ENCODE peak calls at places on chromosomes 12 and 14, in four cellular contexts. K is K562, G is H1, L is HepG2. Q is an unnamed sample.

GRCh38 chr12:32559434-32559833 is 119.7 kb upstream of the DNM1L start:
- DNase-seq in K (no peak), G (no peak), L (no peak), Q (no peak)

GRCh38 chr12:3527181-3527580 is 36.2 kb downstream of the PRMT8 start:
- DNase-seq in K (no peak), G (no peak), L (no peak), Q (peak)

GRCh38 chr14:64953310-64953654 is 10.7 kb upstream of the GPX2 start:
- DNase-seq in K (no peak), G (no peak), L (no peak), Q (no peak)

GRCh38 chr12:99983721-99984258 is 946 bp downstream of the ANKS1B start:
- DNase-seq in K (no peak), G (no peak), L (no peak), Q (peak)

GRCh38 chr12:56257491-56258067 is 605 bp downstream of the ANKRD52 start:
- DNase-seq in K (peak), G (no peak), L (peak), Q (peak)

GRCh38 chr12:92326877-92327276 is 181.2 kb upstream of the BTG1 start:
- DNase-seq in K (no peak), G (no peak), L (no peak), Q (no peak)

GRCh38 chr14:21070083-21070609 is at the start of gene ARHGEF40:
- DNase-seq in K (peak), G (no peak), L (no peak), Q (peak)

GRCh38 chr14:88765130-88765529 is 27.6 kb downstream of the EML5 start:
- DNase-seq in K (no peak), G (peak), L (no peak), Q (no peak)

GRCh38 chr14:106417224-106418049 is 891.1 kb downstream of the TMEM121 start:
- DNase-seq in K (peak), G (peak), L (peak), Q (no peak)

GRCh38 chr14:45709541-45709940 is 456.5 kb upstream of the MIS18BP1 start:
- DNase-seq in K (no peak), G (no peak), L (no peak), Q (no peak)

GRCh38 chr12:48869191-48869590 is 3.5 kb upstream of the RND1 start:
- DNase-seq in K (no peak), G (no peak), L (no peak), Q (no peak)

GRCh38 chr12:102374190-102374589 is 106.2 kb downstream of the IGF1 start:
- DNase-seq in K (no peak), G (no peak), L (peak), Q (no peak)

GRCh38 chr12:77064891-77065360 is 443 bp downstream of the E2F7 start:
- DNase-seq in K (no peak), G (no peak), L (no peak), Q (no peak)

GRCh38 chr12:118357327-118358007 is 15.2 kb downstream of the TAOK3 start:
- DNase-seq in K (peak), G (no peak), L (no peak), Q (peak)

GRCh38 chr12:132479938-132480619 is 9.9 kb upstream of the FBRSL1 start:
- DNase-seq in K (no peak), G (no peak), L (no peak), Q (no peak)

GRCh38 chr14:86626530-86626929 is 1096.6 kb downstream of the FLRT2 start:
- DNase-seq in K (no peak), G (no peak), L (no peak), Q (no peak)

GRCh38 chr12:68565391-68565903 is 45.3 kb upstream of the RAP1B start:
- DNase-seq in K (no peak), G (no peak), L (no peak), Q (peak)

GRCh38 chr14:67680121-67680602 is 5.7 kb upstream of the VTI1B start:
- DNase-seq in K (peak), G (no peak), L (no peak), Q (peak)

GRCh38 chr14:55329999-55330710 is 58.9 kb downstream of the FBXO34 start:
- DNase-seq in K (no peak), G (no peak), L (no peak), Q (no peak)

GRCh38 chr12:39378346-39378745 is 64.6 kb downstream of the KIF21A start:
- DNase-seq in K (no peak), G (no peak), L (no peak), Q (no peak)

GRCh38 chr12:13843841-13844240 is 137.6 kb downstream of the GRIN2B start:
- DNase-seq in K (no peak), G (no peak), L (no peak), Q (no peak)

GRCh38 chr12:79773896-79774295 is 83.1 kb upstream of the PAWR start:
- DNase-seq in K (no peak), G (no peak), L (no peak), Q (no peak)

GRCh38 chr14:105294142-105294597 is 6.6 kb downstream of the BRF1 start:
- DNase-seq in K (no peak), G (no peak), L (no peak), Q (peak)

GRCh38 chr12:66962316-66962715 is 283.4 kb upstream of the GRIP1 start:
- DNase-seq in K (no peak), G (no peak), L (no peak), Q (no peak)

GRCh38 chr12:29455087-29455486 is 42.4 kb downstream of the OVCH1 start:
- DNase-seq in K (no peak), G (no peak), L (no peak), Q (no peak)

GRCh38 chr12:47219243-47219642 is 139.5 kb upstream of the AMIGO2 start:
- DNase-seq in K (no peak), G (no peak), L (no peak), Q (no peak)

GRCh38 chr12:11717533-11717961 is 68.1 kb downstream of the ETV6 start:
- DNase-seq in K (no peak), G (no peak), L (peak), Q (no peak)

GRCh38 chr14:22555573-22556011 is 33.4 kb downstream of the DAD1 start:
- DNase-seq in K (no peak), G (no peak), L (no peak), Q (no peak)

GRCh38 chr12:19482551-19483109 is 43.3 kb downstream of the AEBP2 start:
- DNase-seq in K (no peak), G (no peak), L (no peak), Q (no peak)

GRCh38 chr12:25725874-25726273 is 172.8 kb upstream of the LMNTD1 start:
- DNase-seq in K (no peak), G (no peak), L (no peak), Q (no peak)

GRCh38 chr12:118189761-118190181 is 53.8 kb downstream of the PEBP1 start:
- DNase-seq in K (no peak), G (no peak), L (no peak), Q (peak)

GRCh38 chr12:6869049-6870021 is 2.0 kb downstream of the TPI1 start:
- DNase-seq in K (peak), G (no peak), L (peak), Q (peak)

GRCh38 chr12:75982974-75983660 is 48.5 kb downstream of the PHLDA1 start:
- DNase-seq in K (no peak), G (no peak), L (no peak), Q (no peak)

GRCh38 chr14:31505411-31505810 is 17.6 kb upstream of the GPR33 start:
- DNase-seq in K (no peak), G (no peak), L (no peak), Q (peak)

GRCh38 chr12:104522985-104523719 is 66.4 kb downstream of the CHST11 start:
- DNase-seq in K (no peak), G (no peak), L (no peak), Q (peak)

GRCh38 chr12:41485203-41485602 is 297.1 kb downstream of the PDZRN4 start:
- DNase-seq in K (no peak), G (no peak), L (no peak), Q (peak)

GRCh38 chr12:112852127-112852526 is 54.6 kb upstream of the OAS1 start:
- DNase-seq in K (no peak), G (no peak), L (no peak), Q (no peak)

GRCh38 chr12:34392741-34393085 is 370.4 kb downstream of the ALG10 start:
- DNase-seq in K (no peak), G (no peak), L (no peak), Q (no peak)

DNA sequence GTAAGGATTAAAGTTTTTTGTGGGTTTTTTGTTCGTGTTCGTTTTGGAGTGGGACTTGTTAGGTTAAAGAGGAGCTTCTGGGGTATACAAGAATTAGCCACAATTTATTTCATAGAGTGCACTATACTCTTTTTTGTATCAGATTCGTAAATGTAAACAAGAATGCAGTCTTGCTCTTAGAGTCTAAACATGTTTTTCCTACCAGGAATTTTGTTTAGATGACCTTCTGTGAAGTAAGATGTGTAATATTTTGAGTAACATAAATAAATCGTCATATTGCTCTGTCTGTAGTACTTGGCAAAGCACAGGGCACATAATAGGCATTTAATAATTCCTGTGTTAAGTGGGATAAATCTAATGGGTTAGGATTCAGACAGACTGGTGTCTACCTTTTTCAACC is 9.6 kb downstream of the CNOT2 start:
- DNase-seq in K (no peak), G (no peak), L (no peak), Q (no peak)
- TF ChIP-seq JUN in K (no peak), G (no peak), L (no peak), Q (no peak)

GRCh38 chr14:35399083-35399807 is 5.3 kb downstream of the NFKBIA start:
- DNase-seq in K (no peak), G (no peak), L (no peak), Q (peak)
- TF ChIP-seq POLR2AphosphoS5 in K (no peak), G (no peak), L (peak), Q (no peak)

GRCh38 chr12:109448707-109449390 is 28.3 kb downstream of the KCTD10 start:
- DNase-seq in K (no peak), G (no peak), L (no peak), Q (no peak)
- TF ChIP-seq JUN in K (no peak), G (no peak), L (no peak), Q (no peak)

GRCh38 chr14:103522649-103523582 is at the start of gene CKB:
- DNase-seq in K (peak), G (no peak), L (no peak), Q (no peak)
- TF ChIP-seq POLR2AphosphoS5 in K (peak), G (peak), L (peak), Q (no peak)

GRCh38 chr12:88790231-88790630 is 210.0 kb upstream of the KITLG start:
- DNase-seq in K (no peak), G (no peak), L (no peak), Q (no peak)

DNA sequence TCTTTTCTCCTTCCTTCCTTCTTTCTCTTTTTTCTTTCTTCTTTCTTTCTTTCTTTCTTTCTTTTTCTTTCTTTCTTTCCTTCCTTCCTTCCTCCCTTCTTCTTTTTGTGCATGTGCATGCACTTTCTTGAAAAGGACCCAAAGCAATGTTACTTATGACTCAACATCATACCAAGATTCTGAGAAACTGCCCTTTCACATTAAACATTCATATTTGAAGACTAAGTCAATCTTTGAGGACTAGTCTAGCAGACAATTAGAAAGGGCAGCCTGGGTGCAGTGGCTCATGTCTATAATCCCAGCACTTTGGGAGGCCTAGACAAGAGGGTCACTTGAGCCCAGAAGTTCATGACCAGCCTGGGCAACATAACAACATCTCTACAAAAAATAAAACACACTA is 212.8 kb upstream of the KITLG start:
- DNase-seq in K (no peak), G (no peak), L (no peak), Q (no peak)
- TF ChIP-seq JUN in K (no peak), G (no peak), L (no peak), Q (no peak)

GRCh38 chr12:54549774-54550451 is 512 bp downstream of the PDE1B start:
- DNase-seq in K (no peak), G (no peak), L (no peak), Q (peak)
- TF ChIP-seq POLR2AphosphoS5 in K (no peak), G (no peak), L (no peak), Q (no peak)